ENCODE peak calls at places on chromosome 9, in seven cellular contexts. One of them, this sample, is unnamed.

GRCh38 chr9:16925426-16925825 is 55.0 kb upstream of the BNC2 start:
- DNase-seq in colonic mucosa: no peak
- DNase-seq in IMR-90: peak
- DNase-seq in neuronal stem cell: no peak
- DNase-seq in NT2/D1: no peak
- DNase-seq in mesendoderm: no peak
- DNase-seq in PC-3: no peak
- DNase-seq in this sample: no peak

GRCh38 chr9:70291446-70291845 is 32.7 kb downstream of the SMC5 start:
- DNase-seq in IMR-90: peak
- DNase-seq in mesendoderm: peak
- DNase-seq in colonic mucosa: no peak
- DNase-seq in PC-3: peak
- DNase-seq in neuronal stem cell: no peak
- DNase-seq in NT2/D1: no peak
- DNase-seq in this sample: no peak

GRCh38 chr9:76655970-76656369 is 108.3 kb upstream of the PCA3 start:
- DNase-seq in colonic mucosa: no peak
- DNase-seq in mesendoderm: peak
- DNase-seq in neuronal stem cell: no peak
- DNase-seq in IMR-90: no peak
- DNase-seq in NT2/D1: no peak
- DNase-seq in PC-3: no peak
- DNase-seq in this sample: no peak

GRCh38 chr9:80707120-80707519 is 982.2 kb downstream of the TLE1 start:
- DNase-seq in NT2/D1: no peak
- DNase-seq in neuronal stem cell: no peak
- DNase-seq in mesendoderm: no peak
- DNase-seq in IMR-90: peak
- DNase-seq in PC-3: peak
- DNase-seq in colonic mucosa: no peak
- DNase-seq in this sample: no peak

GRCh38 chr9:78971505-78971904 is 600.3 kb upstream of the TLE4 start:
- DNase-seq in PC-3: no peak
- DNase-seq in IMR-90: no peak
- DNase-seq in mesendoderm: peak
- DNase-seq in colonic mucosa: no peak
- DNase-seq in NT2/D1: no peak
- DNase-seq in neuronal stem cell: no peak
- DNase-seq in this sample: no peak

GRCh38 chr9:17422994-17423680 is 155.7 kb upstream of the SH3GL2 start:
- DNase-seq in IMR-90: peak
- DNase-seq in mesendoderm: no peak
- DNase-seq in neuronal stem cell: no peak
- DNase-seq in colonic mucosa: peak
- DNase-seq in PC-3: peak
- DNase-seq in NT2/D1: no peak
- DNase-seq in this sample: no peak

GRCh38 chr9:114869845-114870244 is 60.5 kb downstream of the TNFSF8 start:
- DNase-seq in PC-3: peak
- DNase-seq in NT2/D1: peak
- DNase-seq in neuronal stem cell: no peak
- DNase-seq in mesendoderm: peak
- DNase-seq in colonic mucosa: peak
- DNase-seq in IMR-90: no peak
- DNase-seq in this sample: peak

GRCh38 chr9:127053057-127053821 is 69.2 kb downstream of the ANGPTL2 start:
- DNase-seq in neuronal stem cell: no peak
- DNase-seq in colonic mucosa: no peak
- DNase-seq in NT2/D1: no peak
- DNase-seq in IMR-90: no peak
- DNase-seq in mesendoderm: no peak
- DNase-seq in PC-3: no peak
- DNase-seq in this sample: no peak

GRCh38 chr9:14349818-14350333 is 35.9 kb upstream of the NFIB start:
- DNase-seq in mesendoderm: no peak
- DNase-seq in IMR-90: no peak
- DNase-seq in NT2/D1: no peak
- DNase-seq in PC-3: no peak
- DNase-seq in neuronal stem cell: no peak
- DNase-seq in colonic mucosa: no peak
- DNase-seq in this sample: no peak

GRCh38 chr9:124694394-124695279 is 76.5 kb downstream of the NR6A1 start:
- DNase-seq in neuronal stem cell: no peak
- DNase-seq in mesendoderm: no peak
- DNase-seq in IMR-90: no peak
- DNase-seq in PC-3: no peak
- DNase-seq in NT2/D1: no peak
- DNase-seq in colonic mucosa: no peak
- DNase-seq in this sample: no peak

GRCh38 chr9:37302277-37302676 is 120.2 kb upstream of the GRHPR start:
- DNase-seq in NT2/D1: no peak
- DNase-seq in mesendoderm: no peak
- DNase-seq in colonic mucosa: no peak
- DNase-seq in IMR-90: no peak
- DNase-seq in neuronal stem cell: no peak
- DNase-seq in PC-3: no peak
- DNase-seq in this sample: peak

GRCh38 chr9:97853844-97854695 is 1.0 kb downstream of the FOXE1 start:
- DNase-seq in PC-3: no peak
- DNase-seq in NT2/D1: peak
- DNase-seq in colonic mucosa: no peak
- DNase-seq in IMR-90: peak
- DNase-seq in neuronal stem cell: peak
- DNase-seq in mesendoderm: peak
- DNase-seq in this sample: no peak

GRCh38 chr9:86282979-86283535 is 719 bp upstream of the ISCA1 start:
- DNase-seq in IMR-90: peak
- DNase-seq in mesendoderm: peak
- DNase-seq in neuronal stem cell: no peak
- DNase-seq in colonic mucosa: no peak
- DNase-seq in NT2/D1: no peak
- DNase-seq in PC-3: peak
- DNase-seq in this sample: no peak

GRCh38 chr9:20808002-20808401 is 123.9 kb downstream of the FOCAD start:
- DNase-seq in IMR-90: no peak
- DNase-seq in colonic mucosa: no peak
- DNase-seq in neuronal stem cell: no peak
- DNase-seq in NT2/D1: no peak
- DNase-seq in PC-3: no peak
- DNase-seq in mesendoderm: no peak
- DNase-seq in this sample: no peak

GRCh38 chr9:134503301-134504105 is 138.1 kb upstream of the COL5A1 start:
- DNase-seq in mesendoderm: no peak
- DNase-seq in IMR-90: no peak
- DNase-seq in NT2/D1: no peak
- DNase-seq in neuronal stem cell: no peak
- DNase-seq in PC-3: no peak
- DNase-seq in colonic mucosa: no peak
- DNase-seq in this sample: no peak
- H3K9ac ChIP-seq in mesendoderm: no peak
- H3K9ac ChIP-seq in IMR-90: peak
- H3K9ac ChIP-seq in NT2/D1: peak
- H3K9ac ChIP-seq in neuronal stem cell: no peak
- H3K9ac ChIP-seq in PC-3: no peak
- H3K9ac ChIP-seq in colonic mucosa: no peak
- H3K9ac ChIP-seq in this sample: no peak

DNA sequence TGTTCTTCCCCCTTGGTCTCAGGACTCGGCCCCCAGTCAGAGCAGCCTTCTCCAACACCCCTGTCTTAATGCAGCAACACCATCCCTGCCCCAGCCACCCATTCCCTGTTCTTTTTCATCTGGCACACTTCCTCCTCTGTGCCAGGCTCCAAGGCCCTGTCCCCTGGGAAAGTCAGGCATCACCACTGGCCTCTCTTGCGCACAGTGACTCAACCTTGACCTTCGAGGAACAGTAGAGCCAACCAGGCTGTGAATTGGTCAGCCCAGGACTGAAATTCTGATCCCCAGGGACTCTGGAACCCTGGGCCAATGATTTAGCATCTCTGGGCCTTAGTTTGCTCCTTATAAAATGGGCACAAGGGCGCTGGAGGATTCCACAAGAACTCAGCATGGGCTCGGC is 10.5 kb upstream of the RALGDS start:
- DNase-seq in NT2/D1: no peak
- DNase-seq in IMR-90: no peak
- DNase-seq in neuronal stem cell: no peak
- DNase-seq in mesendoderm: no peak
- DNase-seq in colonic mucosa: no peak
- DNase-seq in PC-3: no peak
- DNase-seq in this sample: no peak
- H3K9ac ChIP-seq in NT2/D1: no peak
- H3K9ac ChIP-seq in IMR-90: no peak
- H3K9ac ChIP-seq in neuronal stem cell: no peak
- H3K9ac ChIP-seq in mesendoderm: no peak
- H3K9ac ChIP-seq in colonic mucosa: no peak
- H3K9ac ChIP-seq in PC-3: no peak
- H3K9ac ChIP-seq in this sample: no peak

GRCh38 chr9:110847661-110848060 is 179.1 kb downstream of the MUSK start:
- DNase-seq in PC-3: no peak
- DNase-seq in IMR-90: peak
- DNase-seq in NT2/D1: no peak
- DNase-seq in neuronal stem cell: no peak
- DNase-seq in mesendoderm: no peak
- DNase-seq in colonic mucosa: no peak
- DNase-seq in this sample: no peak
- H3K9ac ChIP-seq in PC-3: no peak
- H3K9ac ChIP-seq in IMR-90: peak
- H3K9ac ChIP-seq in NT2/D1: no peak
- H3K9ac ChIP-seq in neuronal stem cell: no peak
- H3K9ac ChIP-seq in mesendoderm: no peak
- H3K9ac ChIP-seq in colonic mucosa: no peak
- H3K9ac ChIP-seq in this sample: no peak

GRCh38 chr9:90458485-90458884 is 184.1 kb downstream of the DIRAS2 start:
- DNase-seq in mesendoderm: peak
- DNase-seq in IMR-90: no peak
- DNase-seq in colonic mucosa: peak
- DNase-seq in NT2/D1: no peak
- DNase-seq in neuronal stem cell: no peak
- DNase-seq in PC-3: peak
- DNase-seq in this sample: no peak

GRCh38 chr9:90459321-90459720 is 183.3 kb downstream of the DIRAS2 start:
- DNase-seq in colonic mucosa: no peak
- DNase-seq in NT2/D1: no peak
- DNase-seq in mesendoderm: no peak
- DNase-seq in neuronal stem cell: no peak
- DNase-seq in PC-3: no peak
- DNase-seq in IMR-90: no peak
- DNase-seq in this sample: no peak

GRCh38 chr9:90455316-90455715 is 187.3 kb downstream of the DIRAS2 start:
- DNase-seq in mesendoderm: no peak
- DNase-seq in neuronal stem cell: no peak
- DNase-seq in PC-3: no peak
- DNase-seq in NT2/D1: no peak
- DNase-seq in IMR-90: no peak
- DNase-seq in colonic mucosa: no peak
- DNase-seq in this sample: no peak

GRCh38 chr9:90457386-90458080 is 185.1 kb downstream of the DIRAS2 start:
- DNase-seq in neuronal stem cell: no peak
- DNase-seq in mesendoderm: no peak
- DNase-seq in PC-3: no peak
- DNase-seq in colonic mucosa: no peak
- DNase-seq in IMR-90: no peak
- DNase-seq in NT2/D1: no peak
- DNase-seq in this sample: no peak

GRCh38 chr9:90460220-90460619 is 182.4 kb downstream of the DIRAS2 start:
- DNase-seq in mesendoderm: peak
- DNase-seq in IMR-90: no peak
- DNase-seq in neuronal stem cell: no peak
- DNase-seq in PC-3: no peak
- DNase-seq in NT2/D1: peak
- DNase-seq in colonic mucosa: peak
- DNase-seq in this sample: no peak
- H3K9ac ChIP-seq in mesendoderm: no peak
- H3K9ac ChIP-seq in IMR-90: no peak
- H3K9ac ChIP-seq in neuronal stem cell: no peak
- H3K9ac ChIP-seq in PC-3: no peak
- H3K9ac ChIP-seq in NT2/D1: no peak
- H3K9ac ChIP-seq in colonic mucosa: no peak
- H3K9ac ChIP-seq in this sample: no peak

DNA sequence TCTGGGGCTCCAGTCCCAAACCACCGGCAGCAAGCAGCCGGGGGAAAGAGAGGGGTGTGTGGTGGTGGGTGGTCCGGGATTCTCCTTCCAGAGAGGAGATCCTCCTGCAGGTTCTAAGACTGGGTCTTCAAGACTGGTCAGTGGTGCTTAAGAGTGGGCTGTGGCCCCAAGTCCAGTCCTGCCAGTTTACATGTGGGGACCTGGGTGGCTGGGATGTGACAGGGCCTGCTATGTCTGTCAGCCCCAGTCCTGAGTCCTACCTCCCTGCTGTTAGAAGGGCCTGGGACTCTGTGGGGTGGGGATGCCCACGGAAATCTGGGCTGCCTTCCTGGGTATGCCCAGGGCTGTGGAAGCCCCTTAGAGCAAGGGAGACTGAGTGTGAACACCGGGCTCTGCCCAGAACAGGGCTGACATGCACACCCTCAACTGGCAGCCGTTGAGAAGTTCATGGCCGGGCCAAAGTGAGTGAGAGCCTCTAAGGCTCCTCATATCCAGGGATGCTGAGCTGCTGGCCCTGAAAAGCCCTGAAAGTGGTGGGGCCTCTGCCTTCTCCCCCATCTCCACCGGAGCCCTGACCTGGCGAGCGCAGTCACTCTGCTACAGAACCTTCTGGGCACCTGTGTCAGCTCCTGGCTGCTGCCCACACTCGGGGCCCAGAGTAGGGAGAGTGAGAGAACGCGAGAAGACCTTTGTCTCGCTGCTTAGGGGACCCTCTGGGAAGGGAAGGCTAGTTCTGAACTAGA is 1.7 kb downstream of the PHF2 start:
- DNase-seq in neuronal stem cell: no peak
- DNase-seq in NT2/D1: no peak
- DNase-seq in colonic mucosa: no peak
- DNase-seq in mesendoderm: no peak
- DNase-seq in IMR-90: no peak
- DNase-seq in PC-3: no peak
- DNase-seq in this sample: peak
- H3K9ac ChIP-seq in neuronal stem cell: peak
- H3K9ac ChIP-seq in NT2/D1: peak
- H3K9ac ChIP-seq in colonic mucosa: peak
- H3K9ac ChIP-seq in mesendoderm: peak
- H3K9ac ChIP-seq in IMR-90: peak
- H3K9ac ChIP-seq in PC-3: peak
- H3K9ac ChIP-seq in this sample: peak

GRCh38 chr9:134475051-134475790 is 149.0 kb downstream of the RXRA start:
- DNase-seq in mesendoderm: no peak
- DNase-seq in colonic mucosa: peak
- DNase-seq in NT2/D1: no peak
- DNase-seq in neuronal stem cell: no peak
- DNase-seq in PC-3: no peak
- DNase-seq in IMR-90: peak
- DNase-seq in this sample: peak
- H3K9ac ChIP-seq in mesendoderm: no peak
- H3K9ac ChIP-seq in colonic mucosa: no peak
- H3K9ac ChIP-seq in NT2/D1: no peak
- H3K9ac ChIP-seq in neuronal stem cell: peak
- H3K9ac ChIP-seq in PC-3: no peak
- H3K9ac ChIP-seq in IMR-90: peak
- H3K9ac ChIP-seq in this sample: peak

GRCh38 chr9:26760675-26761074 is 131.9 kb downstream of the CAAP1 start:
- DNase-seq in mesendoderm: peak
- DNase-seq in colonic mucosa: no peak
- DNase-seq in neuronal stem cell: no peak
- DNase-seq in IMR-90: no peak
- DNase-seq in NT2/D1: no peak
- DNase-seq in PC-3: no peak
- DNase-seq in this sample: no peak
- H3K9ac ChIP-seq in mesendoderm: no peak
- H3K9ac ChIP-seq in colonic mucosa: no peak
- H3K9ac ChIP-seq in neuronal stem cell: no peak
- H3K9ac ChIP-seq in IMR-90: no peak
- H3K9ac ChIP-seq in NT2/D1: no peak
- H3K9ac ChIP-seq in PC-3: no peak
- H3K9ac ChIP-seq in this sample: no peak

This sample was measured in DND-41.